ENCODE peak calls at places on chromosomes 1 and 21, in seven cellular contexts. Y is activated T-helper 1 cell treated with anti-CD3 and anti-CD28 coated beads, Interleukin-2, amount 50 U/mL, for 16 hours; W is amniotic stem cell; E is left ventricle myocardium inferior; N is foreskin fibroblast; J is sciatic nerve; A is NCI-H146. P is an unnamed sample.

GRCh38 chr1:224454337-224455055 is 19.9 kb upstream of the WDR26 start:
- DNase-seq in Y (no peak), W (no peak), E (no peak), N (no peak), J (no peak), A (peak), P (no peak)

GRCh38 chr21:36615274-36615964 is 83.5 kb upstream of the SIM2 start:
- DNase-seq in Y (no peak), W (no peak), E (no peak), N (no peak), J (no peak), A (no peak), P (no peak)

GRCh38 chr1:94698759-94699502 is 121.2 kb upstream of the SLC44A3 start:
- DNase-seq in Y (no peak), W (no peak), E (no peak), N (peak), J (no peak), A (peak), P (no peak)

GRCh38 chr1:201230676-201231075 is 40.1 kb downstream of the IGFN1 start:
- DNase-seq in Y (no peak), W (no peak), E (no peak), N (no peak), J (no peak), A (no peak), P (no peak)

GRCh38 chr1:203075249-203076030 is 10.4 kb downstream of the MYOG start:
- DNase-seq in Y (no peak), W (no peak), E (no peak), N (no peak), J (no peak), A (no peak), P (no peak)

GRCh38 chr1:30751830-30752650 is 5.5 kb downstream of the LAPTM5 start:
- DNase-seq in Y (no peak), W (no peak), E (no peak), N (no peak), J (no peak), A (no peak), P (no peak)

GRCh38 chr1:248858096-248858890 is 592 bp downstream of the ZNF692 start:
- DNase-seq in Y (no peak), W (peak), E (peak), N (peak), J (peak), A (peak), P (peak)

GRCh38 chr1:192529031-192529755 is 46.4 kb upstream of the RGS1 start:
- DNase-seq in Y (no peak), W (no peak), E (no peak), N (no peak), J (no peak), A (no peak), P (no peak)

GRCh38 chr1:116984406-116985160 is 17.0 kb upstream of the CD101 start:
- DNase-seq in Y (no peak), W (no peak), E (no peak), N (no peak), J (no peak), A (no peak), P (no peak)

GRCh38 chr1:53693361-53693760 is 45.6 kb downstream of the GLIS1 start:
- DNase-seq in Y (no peak), W (no peak), E (no peak), N (peak), J (no peak), A (no peak), P (no peak)

GRCh38 chr1:19872190-19872589 is 10.0 kb upstream of the OTUD3 start:
- DNase-seq in Y (no peak), W (no peak), E (no peak), N (no peak), J (no peak), A (peak), P (no peak)

GRCh38 chr1:53294557-53294956 is 33.3 kb downstream of the LRP8 start:
- DNase-seq in Y (peak), W (no peak), E (no peak), N (peak), J (no peak), A (no peak), P (no peak)

GRCh38 chr1:18144921-18145699 is 37.5 kb downstream of the IGSF21 start:
- DNase-seq in Y (no peak), W (no peak), E (no peak), N (peak), J (no peak), A (no peak), P (no peak)

GRCh38 chr1:226157761-226158316 is 28.7 kb downstream of the ACBD3 start:
- DNase-seq in Y (no peak), W (no peak), E (no peak), N (no peak), J (no peak), A (no peak), P (no peak)

GRCh38 chr1:219724440-219724839 is 111.5 kb upstream of the ZC3H11B start:
- DNase-seq in Y (no peak), W (no peak), E (no peak), N (no peak), J (no peak), A (no peak), P (no peak)

GRCh38 chr1:109248797-109249629 is at the start of gene CELSR2:
- DNase-seq in Y (peak), W (no peak), E (peak), N (peak), J (peak), A (peak), P (peak)

GRCh38 chr1:29209173-29209572 is 21.6 kb downstream of the MECR start:
- DNase-seq in Y (no peak), W (peak), E (no peak), N (peak), J (no peak), A (no peak), P (no peak)

GRCh38 chr21:34345091-34345871 is 18.5 kb upstream of the KCNE2 start:
- DNase-seq in Y (no peak), W (no peak), E (peak), N (peak), J (no peak), A (no peak), P (no peak)

GRCh38 chr1:101130673-101131072 is 105.1 kb upstream of the DPH5 start:
- DNase-seq in Y (no peak), W (no peak), E (no peak), N (no peak), J (no peak), A (no peak), P (no peak)

GRCh38 chr1:42736152-42736551 is 3.9 kb downstream of the CLDN19 start:
- DNase-seq in Y (no peak), W (no peak), E (no peak), N (no peak), J (no peak), A (no peak), P (peak)

GRCh38 chr1:184827600-184828368 is 73.1 kb upstream of the EDEM3 start:
- DNase-seq in Y (no peak), W (peak), E (no peak), N (no peak), J (no peak), A (no peak), P (no peak)

GRCh38 chr1:66231162-66232077 is 302.5 kb upstream of the SGIP1 start:
- DNase-seq in Y (no peak), W (no peak), E (no peak), N (peak), J (no peak), A (no peak), P (no peak)

GRCh38 chr21:40404319-40404906 is 442.5 kb downstream of the DSCAM start:
- DNase-seq in Y (no peak), W (no peak), E (no peak), N (no peak), J (no peak), A (peak), P (no peak)

GRCh38 chr1:160739098-160739511 is at the start of gene SLAMF7:
- DNase-seq in Y (no peak), W (no peak), E (no peak), N (no peak), J (no peak), A (no peak), P (no peak)

GRCh38 chr1:151371744-151372410 is 628 bp downstream of the SELENBP1 start:
- DNase-seq in Y (no peak), W (no peak), E (peak), N (no peak), J (peak), A (peak), P (no peak)